ENCODE peak calls at places on chromosomes 16 and 17, in four cellular contexts. I, G, N and E are unnamed samples.

GRCh38 chr16:85162478-85163277 is 50.4 kb upstream of the CIBAR2 start:
- DNase-seq in G (peak), N (no peak), I (no peak), E (peak)

GRCh38 chr16:24499193-24499814 is 40.1 kb upstream of the RBBP6 start:
- DNase-seq in I (peak), N (peak), G (no peak), E (peak)

GRCh38 chr16:13935408-13935807 is 15.5 kb downstream of the ERCC4 start:
- DNase-seq in N (no peak), I (no peak), G (no peak), E (no peak)

GRCh38 chr17:3033741-3034577 is 29.4 kb downstream of the OR1D5 start:
- DNase-seq in N (no peak), I (no peak), G (no peak), E (no peak)

GRCh38 chr16:85902366-85903155 is 3.6 kb downstream of the IRF8 start:
- DNase-seq in G (no peak), N (no peak), I (no peak), E (no peak)

GRCh38 chr16:5621826-5622225 is 524.2 kb upstream of the EEF2KMT start:
- DNase-seq in G (no peak), I (no peak), N (no peak), E (no peak)

GRCh38 chr17:35183332-35183731 is 10.9 kb downstream of the SLC35G3 start:
- DNase-seq in I (no peak), N (no peak), G (no peak), E (no peak)

GRCh38 chr17:65389956-65390355 is 171.5 kb downstream of the AXIN2 start:
- DNase-seq in N (no peak), G (peak), I (no peak), E (peak)

GRCh38 chr16:31421587-31421986 is 6.6 kb downstream of the COX6A2 start:
- DNase-seq in I (no peak), N (no peak), G (no peak), E (no peak)

GRCh38 chr17:81516439-81516838 is 3.8 kb upstream of the ACTG1 start:
- DNase-seq in N (peak), I (no peak), G (no peak), E (no peak)